ENCODE peak calls at places on chromosomes 6 and 20, in five cellular contexts. I is H1, S is AG04450, L is PC-9, T is fibroblast of lung. H is an unnamed sample.

GRCh38 chr20:50980851-50981713 is 22.5 kb downstream of the MOCS3 start:
- DNase-seq in T (peak; percentile 75), L (peak; percentile 48), S (no peak), I (no peak), H (no peak)

GRCh38 chr6:22082278-22082677 is 214.6 kb downstream of the PRL start:
- DNase-seq in T (peak; percentile 43), I (no peak), L (no peak), S (no peak), H (no peak)

GRCh38 chr20:33262658-33263065 is 20.4 kb upstream of the BPIFB1 start:
- DNase-seq in I (peak; percentile 5), L (peak; percentile 66), T (peak; percentile 54), S (peak; percentile 6), H (peak; percentile 7)

GRCh38 chr20:20785226-20785625 is 72.8 kb upstream of the RALGAPA2 start:
- DNase-seq in S (no peak), L (no peak), T (no peak), I (no peak), H (no peak)

GRCh38 chr6:52647199-52647598 is 23.7 kb upstream of the TMEM14A start:
- DNase-seq in S (no peak), T (peak; percentile 37), L (no peak), I (no peak), H (no peak)

GRCh38 chr6:53321701-53322100 is 27.0 kb downstream of the ELOVL5 start:
- DNase-seq in I (no peak), T (peak; percentile 47), L (no peak), S (no peak), H (no peak)

GRCh38 chr6:52566853-52567279 is 10.0 kb downstream of the TRAM2 start:
- DNase-seq in I (no peak), L (peak; percentile 98), T (peak; percentile 99), S (peak; percentile 76), H (peak; percentile 89)

GRCh38 chr20:53613748-53614147 is 20.1 kb upstream of the ZNF217 start:
- DNase-seq in I (no peak), L (no peak), S (no peak), T (no peak), H (no peak)

GRCh38 chr6:6851059-6851658 is 256.6 kb upstream of the RREB1 start:
- DNase-seq in S (peak; percentile 72), I (no peak), L (peak; percentile 72), T (peak; percentile 99), H (peak; percentile 57)

GRCh38 chr6:99013145-99013544 is 65.4 kb upstream of the FBXL4 start:
- DNase-seq in T (peak; percentile 81), I (no peak), S (peak; percentile 81), L (peak; percentile 71), H (peak; percentile 94)

GRCh38 chr6:34194770-34195169 is 41.9 kb upstream of the HMGA1 start:
- DNase-seq in S (no peak), L (no peak), I (no peak), T (no peak), H (no peak)

GRCh38 chr6:43798688-43799444 is 28.9 kb downstream of the VEGFA start:
- DNase-seq in S (no peak), I (no peak), L (peak; percentile 97), T (peak; percentile 72), H (peak; percentile 72)

GRCh38 chr6:28683945-28684538 is 158.4 kb downstream of the GPX5 start:
- DNase-seq in T (peak; percentile 58), L (no peak), S (no peak), I (no peak), H (no peak)

GRCh38 chr6:159931112-159931511 is 37.8 kb upstream of the IGF2R start:
- DNase-seq in T (no peak), S (no peak), I (no peak), L (no peak), H (no peak)

GRCh38 chr6:79544939-79545450 is 7.8 kb upstream of the LCA5 start:
- DNase-seq in T (peak; percentile 99), I (peak; percentile 83), S (peak; percentile 94), L (peak; percentile 94), H (peak; percentile 97)

GRCh38 chr6:49322861-49323260 is 140.2 kb downstream of the MMUT start:
- DNase-seq in I (no peak), S (no peak), T (no peak), L (no peak), H (no peak)

GRCh38 chr6:20341564-20341963 is 60.1 kb upstream of the E2F3 start:
- DNase-seq in I (no peak), S (no peak), L (no peak), T (no peak), H (no peak)

GRCh38 chr6:6610031-6610591 is 21.6 kb downstream of the LY86 start:
- DNase-seq in T (no peak), I (no peak), S (no peak), L (no peak), H (no peak)

GRCh38 chr6:157013649-157014365 is 236.6 kb downstream of the ARID1B start:
- DNase-seq in L (no peak), I (no peak), T (no peak), S (no peak), H (no peak)

GRCh38 chr6:37705239-37706051 is 7.8 kb upstream of the MDGA1 start:
- DNase-seq in I (peak; percentile 67), S (no peak), L (no peak), T (peak; percentile 88), H (no peak)

GRCh38 chr6:147135211-147135672 is 69.0 kb upstream of the STXBP5 start:
- DNase-seq in L (no peak), S (peak; percentile 91), T (peak; percentile 98), I (no peak), H (no peak)

GRCh38 chr6:123812621-123813020 is 9.0 kb downstream of the NKAIN2 start:
- DNase-seq in I (no peak), L (no peak), S (no peak), T (no peak), H (no peak)

GRCh38 chr6:138410048-138410735 is 6.2 kb downstream of the HEBP2 start:
- DNase-seq in T (peak; percentile 84), S (peak; percentile 32), L (peak; percentile 73), I (no peak), H (no peak)

GRCh38 chr20:36862857-36863668 is 12.9 kb upstream of the TLDC2 start:
- DNase-seq in L (no peak), I (no peak), S (no peak), T (no peak), H (no peak)

GRCh38 chr6:139091859-139092258 is 43.0 kb upstream of the HECA start:
- DNase-seq in S (no peak), L (no peak), I (no peak), T (no peak), H (no peak)

GRCh38 chr6:170101281-170102035 is 189.4 kb downstream of the DLL1 start:
- DNase-seq in T (no peak), S (no peak), I (no peak), L (no peak), H (no peak)

GRCh38 chr6:31113861-31114539 is 600 bp upstream of the PSORS1C1 start:
- DNase-seq in S (no peak), T (peak; percentile 62), L (no peak), I (no peak), H (no peak)

GRCh38 chr20:45943613-45944012 is 9.1 kb downstream of the PCIF1 start:
- DNase-seq in L (peak; percentile 21), I (no peak), S (no peak), T (no peak), H (no peak)

GRCh38 chr6:41441598-41442205 is 104.5 kb upstream of the FOXP4 start:
- DNase-seq in I (no peak), T (no peak), S (no peak), L (no peak), H (no peak)

GRCh38 chr6:41437604-41438003 is 102.2 kb downstream of the NCR2 start:
- DNase-seq in T (no peak), L (no peak), I (no peak), S (no peak), H (no peak)

GRCh38 chr6:41440958-41441357 is 105.2 kb upstream of the FOXP4 start:
- DNase-seq in L (no peak), I (no peak), S (no peak), T (no peak), H (no peak)

GRCh38 chr6:41438746-41439145 is 103.3 kb downstream of the NCR2 start:
- DNase-seq in L (no peak), S (no peak), T (no peak), I (no peak), H (no peak)

GRCh38 chr6:41439524-41440418 is 104.4 kb downstream of the NCR2 start:
- DNase-seq in T (no peak), I (no peak), L (no peak), S (no peak), H (no peak)
- H3K27me3 ChIP-seq in T (peaks cover 19% of the 10 kb centered on the region), I (peaks cover 2% of the 10 kb centered on the region), L (peaks cover 37% of the 10 kb centered on the region), S (peaks cover 45% of the 10 kb centered on the region), H (peaks cover 9% of the 10 kb centered on the region)

DNA sequence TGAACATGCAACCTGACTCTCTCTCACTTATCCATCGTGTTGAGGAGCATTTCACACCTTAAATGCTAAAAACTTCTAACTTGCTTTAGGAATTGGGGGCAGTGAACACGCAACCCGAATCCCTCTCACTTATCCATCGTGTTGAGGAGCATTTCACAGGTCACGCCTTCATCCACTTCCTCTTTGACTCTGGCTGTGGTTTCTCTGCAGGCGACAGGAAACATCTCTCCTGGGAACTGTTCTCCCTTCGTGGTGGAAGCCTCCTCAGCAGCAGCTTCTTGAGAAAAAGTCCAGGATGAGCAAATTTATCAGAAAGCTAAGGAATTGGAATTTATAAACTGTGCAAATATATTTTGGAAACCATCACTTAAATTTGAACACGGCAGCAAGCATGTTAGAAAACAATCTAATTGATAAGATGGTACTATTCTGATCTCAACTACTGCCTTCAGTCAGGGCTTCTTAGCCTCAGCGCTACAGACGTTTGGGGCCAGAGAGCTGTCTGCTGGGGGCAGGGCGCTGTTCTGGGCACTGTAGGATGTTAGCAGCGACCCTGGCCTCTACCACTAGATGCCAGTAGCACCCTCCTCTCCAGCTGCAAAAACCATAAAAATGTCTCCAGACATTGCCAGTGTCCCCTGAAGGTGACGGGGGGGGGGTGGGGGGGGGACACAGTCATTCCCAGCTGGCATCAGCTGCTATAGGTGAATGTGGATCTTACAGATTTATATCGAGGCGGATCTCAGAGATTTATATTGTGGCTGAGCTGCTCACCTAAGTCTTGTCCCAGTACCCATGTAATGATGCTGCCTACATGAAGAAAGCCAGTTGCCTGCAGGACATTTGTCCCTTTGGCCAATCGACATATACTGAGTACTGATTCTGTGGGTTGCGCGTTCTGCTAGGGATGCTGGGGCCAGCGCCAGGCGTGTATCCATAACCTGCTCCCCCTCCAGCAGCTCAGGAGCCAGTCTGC is 26.2 kb downstream of the CTCFL start:
- DNase-seq in T (peak; percentile 23), L (no peak), S (no peak), I (no peak), H (no peak)
- TF ChIP-seq CTCF in T (peak; percentile 57), L (peak; percentile 61), S (peak; percentile 37), I (peak; percentile 62), H (peak; percentile 60)

GRCh38 chr6:111355156-111355555 is 127.9 kb downstream of the REV3L start:
- DNase-seq in S (no peak), T (no peak), L (no peak), I (no peak), H (no peak)

GRCh38 chr6:111357680-111358079 is 125.3 kb downstream of the REV3L start:
- DNase-seq in S (no peak), I (no peak), T (no peak), L (no peak), H (no peak)

GRCh38 chr6:111354751-111355150 is 128.3 kb downstream of the REV3L start:
- DNase-seq in I (no peak), S (no peak), L (no peak), T (peak; percentile 3), H (no peak)

GRCh38 chr6:111356551-111356950 is 126.5 kb downstream of the REV3L start:
- DNase-seq in L (no peak), I (no peak), S (no peak), T (no peak), H (no peak)

GRCh38 chr6:111353914-111354464 is 129.0 kb downstream of the REV3L start:
- DNase-seq in T (peak; percentile 8), I (no peak), L (no peak), S (peak; percentile 1), H (no peak)
- H3K27me3 ChIP-seq in T (no peaks in the 10 kb centered on the region), I (no peaks in the 10 kb centered on the region), L (no peaks in the 10 kb centered on the region), S (no peaks in the 10 kb centered on the region), H (no peaks in the 10 kb centered on the region)

GRCh38 chr6:27078734-27079357 is 168.7 kb upstream of the PRSS16 start:
- DNase-seq in S (peak; percentile 30), L (peak; percentile 44), T (peak; percentile 76), I (peak; percentile 27), H (peak; percentile 18)
- TF ChIP-seq CTCF in S (peak; percentile 74), L (peak; percentile 90), T (peak; percentile 71), I (no peak), H (peak; percentile 63)